ENCODE peak calls at places on chromosomes 12 and 14, in four cellular contexts. E is stimulated activated CD4-positive, alpha-beta T cell treated with anti-CD3 and anti-CD28 coated beads, Interleukin-15, amount 100 ng/mL, for 24 hours; V is myocyte; M is CD8-positive, alpha-beta T cell. Z is an unnamed sample.

GRCh38 chr14:72254940-72255472 is 322.8 kb downstream of the RGS6 start:
- DNase-seq in M (no peak), E (no peak), V (no peak), Z (no peak)

GRCh38 chr12:23221066-23221465 is 596.1 kb downstream of the ETNK1 start:
- DNase-seq in V (no peak), E (no peak), M (no peak), Z (no peak)

GRCh38 chr12:113825705-113826104 is 140.4 kb downstream of the RBM19 start:
- DNase-seq in M (no peak), V (no peak), E (no peak), Z (no peak)

GRCh38 chr14:86540636-86541247 is 1010.8 kb downstream of the FLRT2 start:
- DNase-seq in M (no peak), V (no peak), E (no peak), Z (no peak)

GRCh38 chr12:118120579-118121363 is 15.2 kb upstream of the PEBP1 start:
- DNase-seq in V (peak), E (peak), M (peak), Z (peak)

GRCh38 chr14:49766839-49767238 is 1.1 kb upstream of the KLHDC2 start:
- DNase-seq in E (no peak), M (no peak), V (no peak), Z (no peak)

GRCh38 chr12:53054112-53054878 is 4.4 kb downstream of the TNS2 start:
- DNase-seq in M (peak), V (no peak), E (peak), Z (peak)

GRCh38 chr14:31561155-31561846 is at the start of gene NUBPL:
- DNase-seq in V (peak), E (peak), M (peak), Z (peak)

GRCh38 chr12:14771651-14772137 is 31.6 kb downstream of the WBP11 start:
- DNase-seq in V (no peak), E (peak), M (peak), Z (peak)

GRCh38 chr12:129873458-129873857 is 30.4 kb downstream of the TMEM132D start:
- DNase-seq in E (no peak), V (no peak), M (no peak), Z (no peak)

GRCh38 chr12:80936642-80937390 is 918 bp downstream of the LIN7A start:
- DNase-seq in M (no peak), V (peak), E (no peak), Z (no peak)

GRCh38 chr12:6351622-6352021 is 9.7 kb upstream of the TNFRSF1A start:
- DNase-seq in V (no peak), E (no peak), M (no peak), Z (no peak)

GRCh38 chr14:95527392-95528002 is 7.4 kb upstream of the GLRX5 start:
- DNase-seq in M (peak), V (peak), E (peak), Z (peak)

GRCh38 chr12:49909826-49910225 is 6.1 kb upstream of the FAIM2 start:
- DNase-seq in E (peak), V (peak), M (no peak), Z (no peak)

GRCh38 chr12:11559941-11560340 is 89.5 kb upstream of the ETV6 start:
- DNase-seq in M (no peak), E (no peak), V (no peak), Z (no peak)

GRCh38 chr12:58046281-58046680 is 104.9 kb downstream of the ATP23 start:
- DNase-seq in M (no peak), V (peak), E (no peak), Z (no peak)

GRCh38 chr14:24273422-24273998 is 2.1 kb upstream of the RABGGTA start:
- DNase-seq in M (no peak), V (no peak), E (no peak), Z (no peak)

GRCh38 chr12:69330475-69331473 is 17.4 kb upstream of the LYZ start:
- DNase-seq in E (peak), V (no peak), M (peak), Z (peak)

GRCh38 chr12:106646472-106646871 is 63.7 kb downstream of the RFX4 start:
- DNase-seq in M (no peak), E (no peak), V (no peak), Z (no peak)

GRCh38 chr12:95760371-95760770 is 30.2 kb downstream of the NTN4 start:
- DNase-seq in V (no peak), E (no peak), M (no peak), Z (no peak)

GRCh38 chr14:74426202-74426582 is at the start of gene SYNDIG1L:
- DNase-seq in E (no peak), V (no peak), M (no peak), Z (no peak)

GRCh38 chr12:6715130-6715529 is 8.7 kb upstream of the COPS7A start:
- DNase-seq in E (no peak), M (no peak), V (no peak), Z (no peak)

GRCh38 chr12:54601841-54602240 is 13.4 kb upstream of the PPP1R1A start:
- DNase-seq in V (peak), E (no peak), M (no peak), Z (no peak)

GRCh38 chr14:104355949-104356737 is 217.8 kb downstream of the KIF26A start:
- DNase-seq in E (no peak), M (no peak), V (no peak), Z (no peak)

GRCh38 chr14:24079521-24080141 is 8.3 kb downstream of the CPNE6 start:
- DNase-seq in M (no peak), V (no peak), E (no peak), Z (no peak)

GRCh38 chr12:97957109-97957508 is 494.5 kb downstream of the RMST start:
- DNase-seq in M (no peak), E (no peak), V (no peak), Z (no peak)

GRCh38 chr12:48183091-48183875 is at the start of gene CCDC184:
- DNase-seq in E (peak), V (peak), M (peak), Z (peak)

GRCh38 chr14:83976223-83976770 is 1553.6 kb upstream of the FLRT2 start:
- DNase-seq in E (no peak), V (no peak), M (no peak), Z (no peak)